ENCODE peak calls at places on chromosomes 6 and 20, in four cellular contexts. Q is IMR-90, F is mesendoderm, V is H1. Z is an unnamed sample.

GRCh38 chr6:4487538-4487937 is 288.7 kb upstream of the CDYL start:
- DNase-seq in Q (no peak), F (peak; percentile 67), V (no peak), Z (peak; percentile 69)

GRCh38 chr6:41286544-41287346 is at the start of gene TREM1:
- DNase-seq in Q (peak; percentile 51), F (peak; percentile 63), V (peak; percentile 39), Z (no peak)

GRCh38 chr6:1027109-1027794 is 284.6 kb upstream of the FOXQ1 start:
- DNase-seq in Q (peak; percentile 79), F (peak; percentile 57), V (no peak), Z (no peak)

GRCh38 chr20:47784599-47785320 is 521 bp downstream of the SULF2 start:
- DNase-seq in Q (peak; percentile 4), F (peak; percentile 74), V (peak; percentile 72), Z (peak; percentile 38)

GRCh38 chr6:15389759-15390723 is 144.2 kb downstream of the JARID2 start:
- DNase-seq in Q (peak; percentile 66), F (peak; percentile 86), V (no peak), Z (no peak)

GRCh38 chr20:32898721-32899120 is 40.0 kb downstream of the EFCAB8 start:
- DNase-seq in Q (peak; percentile 56), F (peak; percentile 16), V (no peak), Z (no peak)

GRCh38 chr6:43386492-43386891 is 17.0 kb upstream of the ZNF318 start:
- DNase-seq in Q (peak; percentile 25), F (no peak), V (no peak), Z (no peak)

GRCh38 chr6:151485616-151486015 is 8.2 kb upstream of the CCDC170 start:
- DNase-seq in Q (peak; percentile 61), F (no peak), V (no peak), Z (no peak)

GRCh38 chr6:116476021-116476678 is 15.0 kb downstream of the CALHM6 start:
- DNase-seq in Q (peak; percentile 24), F (no peak), V (no peak), Z (no peak)

GRCh38 chr20:13813910-13814309 is 29.1 kb downstream of the NDUFAF5 start:
- DNase-seq in Q (no peak), F (no peak), V (no peak), Z (no peak)

GRCh38 chr6:142444800-142445405 is 143.1 kb downstream of the ADGRG6 start:
- DNase-seq in Q (peak; percentile 14), F (peak; percentile 86), V (no peak), Z (no peak)

GRCh38 chr6:158835616-158836221 is 16.6 kb upstream of the EZR start:
- DNase-seq in Q (peak; percentile 30), F (peak; percentile 57), V (no peak), Z (peak; percentile 79)

GRCh38 chr6:109687271-109687721 is 3.7 kb downstream of the AK9 start:
- DNase-seq in Q (peak; percentile 96), F (no peak), V (no peak), Z (no peak)

GRCh38 chr6:10413850-10414765 is 766 bp downstream of the TFAP2A start:
- DNase-seq in Q (no peak), F (peak; percentile 92), V (peak; percentile 70), Z (peak; percentile 67)

GRCh38 chr6:43912598-43913387 is 142.8 kb downstream of the VEGFA start:
- DNase-seq in Q (no peak), F (peak; percentile 57), V (no peak), Z (peak; percentile 51)

GRCh38 chr6:129744201-129744879 is 34.4 kb upstream of the ARHGAP18 start:
- DNase-seq in Q (peak; percentile 93), F (peak; percentile 78), V (no peak), Z (no peak)

GRCh38 chr6:143971453-143971852 is 36.6 kb downstream of the PLAGL1 start:
- DNase-seq in Q (peak; percentile 13), F (no peak), V (no peak), Z (no peak)

DNA sequence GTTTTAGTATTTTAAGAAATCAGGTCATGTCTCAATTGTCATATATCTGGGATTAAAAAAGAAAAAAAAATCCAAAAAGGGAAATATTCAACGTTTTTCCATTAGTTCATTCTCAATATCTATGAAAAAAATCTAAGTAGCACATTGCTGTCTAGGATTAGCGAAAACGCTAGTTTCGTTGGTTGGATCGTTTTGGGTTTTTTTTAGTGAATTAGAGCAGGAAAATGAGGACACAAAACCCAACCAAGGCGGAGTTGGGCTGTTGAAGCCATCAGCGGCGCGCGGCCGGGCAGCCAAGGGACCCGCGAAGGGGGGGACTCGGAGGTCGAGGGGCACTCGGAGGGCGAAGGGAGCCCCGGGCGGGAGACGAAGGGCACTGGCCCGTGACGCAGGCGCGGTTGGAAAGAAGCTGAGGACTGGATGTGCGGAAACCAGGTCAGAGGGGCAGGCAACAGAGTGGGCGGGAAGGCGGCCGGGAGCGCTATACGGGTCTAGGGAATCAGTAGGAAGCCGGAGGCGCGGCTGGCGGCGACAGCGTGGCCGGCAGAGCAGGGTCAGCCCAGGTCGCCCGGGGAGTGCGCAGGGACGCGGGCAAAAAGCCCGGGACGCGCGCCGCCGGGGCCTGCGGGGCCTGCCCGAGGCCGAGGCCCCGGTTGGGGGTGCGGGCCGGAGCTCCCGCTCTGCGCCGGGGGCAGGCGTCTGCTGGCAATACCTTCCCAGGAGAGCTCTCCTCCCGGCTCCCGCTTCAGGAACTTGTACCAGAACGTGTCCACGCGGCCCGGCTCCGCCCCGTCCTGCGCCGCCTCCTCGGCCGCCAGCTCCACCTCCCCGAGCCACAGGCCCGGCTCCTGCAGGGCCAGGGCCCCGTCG is 599 bp downstream of the EPM2A start:
- DNase-seq in Q (peak; percentile 85), F (peak; percentile 96), V (peak; percentile 88), Z (peak; percentile 93)
- H2BK120ac ChIP-seq in Q (peak overlapping the region; percentile 54), F (no peak overlapping the region), V (no peak overlapping the region), Z (no peak overlapping the region)

GRCh38 chr6:99236010-99236409 is 113.5 kb downstream of the FAXC start:
- DNase-seq in Q (no peak), F (no peak), V (no peak), Z (no peak)
- H4K5ac ChIP-seq in Q (no peak overlapping the region), F (no peak overlapping the region), V (no peak overlapping the region), Z (no peak overlapping the region)

GRCh38 chr6:88166901-88167624 is 916 bp upstream of the CNR1 start:
- DNase-seq in Q (no peak), F (peak; percentile 21), V (peak; percentile 61), Z (peak; percentile 45)

GRCh38 chr6:88165087-88165876 is 865 bp downstream of the CNR1 start:
- DNase-seq in Q (no peak), F (no peak), V (no peak), Z (no peak)

GRCh38 chr6:88166493-88166900 is 350 bp upstream of the CNR1 start:
- DNase-seq in Q (no peak), F (peak; percentile 42), V (no peak), Z (no peak)

GRCh38 chr6:88167625-88167937 is 1.4 kb upstream of the CNR1 start:
- DNase-seq in Q (no peak), F (no peak), V (no peak), Z (peak; percentile 40)

GRCh38 chr6:88165877-88166492 is at the start of gene CNR1:
- DNase-seq in Q (no peak), F (peak; percentile 56), V (peak; percentile 78), Z (peak; percentile 63)
- H2BK120ac ChIP-seq in Q (no peak within 1 kb of the TSS), F (no peak within 1 kb of the TSS), V (no peak within 1 kb of the TSS), Z (no peak within 1 kb of the TSS)

GRCh38 chr20:4844766-4845465 is 123.2 kb downstream of the PRND start:
- DNase-seq in Q (no peak), F (no peak), V (no peak), Z (no peak)
- H4K5ac ChIP-seq in Q (no peak overlapping the region), F (no peak overlapping the region), V (no peak overlapping the region), Z (no peak overlapping the region)

DNA sequence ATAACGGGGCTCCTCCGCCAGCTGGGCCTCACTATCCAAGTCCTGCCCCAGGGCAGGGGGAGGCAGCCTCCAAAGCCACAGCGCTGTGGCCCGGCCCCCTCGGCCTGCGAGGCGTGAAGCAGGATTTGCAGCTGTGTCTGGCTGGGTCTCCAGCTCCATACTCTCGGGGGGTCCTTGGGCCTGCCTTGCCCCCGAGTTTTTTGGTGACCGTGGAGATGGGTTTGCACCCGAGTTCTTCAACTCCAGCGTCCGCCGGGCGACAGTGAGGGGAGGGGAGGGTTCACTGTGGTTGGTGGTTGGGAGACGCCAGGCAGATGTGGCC is 54.9 kb upstream of the CHRNA4 start:
- DNase-seq in Q (no peak), F (no peak), V (no peak), Z (no peak)
- H2BK120ac ChIP-seq in Q (no peak overlapping the region), F (no peak overlapping the region), V (no peak overlapping the region), Z (no peak overlapping the region)

GRCh38 chr20:56616704-56617103 is 12.4 kb upstream of the TFAP2C start:
- DNase-seq in Q (no peak), F (no peak), V (no peak), Z (no peak)
- H4K5ac ChIP-seq in Q (no peak overlapping the region), F (no peak overlapping the region), V (no peak overlapping the region), Z (no peak overlapping the region)

GRCh38 chr6:37143585-37143984 is 26.4 kb upstream of the PIM1 start:
- DNase-seq in Q (no peak), F (no peak), V (no peak), Z (no peak)

GRCh38 chr6:37139223-37139962 is 30.6 kb upstream of the PIM1 start:
- DNase-seq in Q (no peak), F (peak; percentile 78), V (no peak), Z (no peak)

GRCh38 chr6:37140145-37140544 is 29.8 kb upstream of the PIM1 start:
- DNase-seq in Q (no peak), F (no peak), V (no peak), Z (no peak)

GRCh38 chr6:37141291-37142046 is 28.5 kb upstream of the PIM1 start:
- DNase-seq in Q (peak; percentile 81), F (peak; percentile 96), V (no peak), Z (peak; percentile 87)

GRCh38 chr6:37142047-37142614 is 27.8 kb upstream of the PIM1 start:
- DNase-seq in Q (peak; percentile 32), F (no peak), V (no peak), Z (no peak)
- H2BK120ac ChIP-seq in Q (peak overlapping the region; percentile 89), F (peak overlapping the region; percentile 45), V (peak overlapping the region; percentile 93), Z (no peak overlapping the region)

GRCh38 chr6:30091577-30092381 is 16.2 kb upstream of the RNF39 start:
- DNase-seq in Q (peak; percentile 59), F (peak; percentile 56), V (no peak), Z (peak; percentile 72)

GRCh38 chr6:30092852-30093543 is 17.4 kb upstream of the RNF39 start:
- DNase-seq in Q (no peak), F (no peak), V (no peak), Z (no peak)

DNA sequence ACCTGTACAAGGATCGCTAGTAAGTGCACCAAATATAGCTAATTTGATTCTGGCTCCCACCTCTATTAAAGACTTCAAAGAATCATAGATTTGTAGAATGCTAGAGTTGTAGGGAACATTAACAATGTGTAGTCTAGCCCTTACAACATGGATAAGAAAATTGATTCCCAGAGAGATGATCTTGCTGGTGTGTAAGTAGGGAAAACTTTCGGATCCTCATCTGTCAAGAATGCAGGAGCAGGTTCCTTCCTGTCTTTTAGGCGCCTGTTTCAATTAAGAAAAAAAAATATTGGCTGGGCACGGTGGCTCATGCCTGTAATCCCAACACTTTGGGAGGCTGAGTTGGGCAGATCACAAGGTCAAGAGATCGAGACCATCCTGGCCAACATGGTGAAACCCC is 12.3 kb upstream of the RNF39 start:
- DNase-seq in Q (no peak), F (no peak), V (no peak), Z (no peak)
- H4K5ac ChIP-seq in Q (no peak overlapping the region), F (no peak overlapping the region), V (no peak overlapping the region), Z (no peak overlapping the region)

Z was measured in H9.